ENCODE peak calls at places on chromosomes 5 and 9, in four cellular contexts. L is HepG2, P is H1, N is GM12878. D is an unnamed sample.
A peak's percentile ranks its signal among the peaks of the same experiment; 100 is the strongest.

GRCh38 chr9:134606951-134607733 is 34.5 kb upstream of the COL5A1 start:
- DNase-seq in L (no peak), P (peak; percentile 58), N (no peak), D (peak; percentile 51)

GRCh38 chr9:130480673-130481072 is 35.9 kb downstream of the ASS1 start:
- DNase-seq in N (no peak), P (peak; percentile 83), L (no peak), D (peak; percentile 74)

GRCh38 chr5:34632805-34633414 is 23.2 kb upstream of the RAI14 start:
- DNase-seq in P (no peak), L (no peak), N (no peak), D (no peak)

GRCh38 chr5:56522972-56523371 is 289.8 kb upstream of the ANKRD55 start:
- DNase-seq in L (no peak), P (no peak), N (no peak), D (no peak)

GRCh38 chr5:57298985-57299491 is 125.2 kb downstream of the GPBP1 start:
- DNase-seq in P (no peak), L (peak; percentile 46), N (peak; percentile 32), D (peak; percentile 64)

GRCh38 chr9:128825923-128826702 is 3.5 kb downstream of the SPOUT1 start:
- DNase-seq in P (no peak), L (no peak), N (no peak), D (peak; percentile 56)

GRCh38 chr5:146208916-146209522 is 5.6 kb downstream of the RBM27 start:
- DNase-seq in P (no peak), L (no peak), N (no peak), D (no peak)

GRCh38 chr5:16457451-16457850 is 8.1 kb downstream of the ZNF622 start:
- DNase-seq in P (no peak), L (no peak), N (no peak), D (no peak)

GRCh38 chr5:76811214-76811613 is 7.6 kb upstream of the F2RL1 start:
- DNase-seq in N (no peak), L (no peak), P (no peak), D (no peak)

DNA sequence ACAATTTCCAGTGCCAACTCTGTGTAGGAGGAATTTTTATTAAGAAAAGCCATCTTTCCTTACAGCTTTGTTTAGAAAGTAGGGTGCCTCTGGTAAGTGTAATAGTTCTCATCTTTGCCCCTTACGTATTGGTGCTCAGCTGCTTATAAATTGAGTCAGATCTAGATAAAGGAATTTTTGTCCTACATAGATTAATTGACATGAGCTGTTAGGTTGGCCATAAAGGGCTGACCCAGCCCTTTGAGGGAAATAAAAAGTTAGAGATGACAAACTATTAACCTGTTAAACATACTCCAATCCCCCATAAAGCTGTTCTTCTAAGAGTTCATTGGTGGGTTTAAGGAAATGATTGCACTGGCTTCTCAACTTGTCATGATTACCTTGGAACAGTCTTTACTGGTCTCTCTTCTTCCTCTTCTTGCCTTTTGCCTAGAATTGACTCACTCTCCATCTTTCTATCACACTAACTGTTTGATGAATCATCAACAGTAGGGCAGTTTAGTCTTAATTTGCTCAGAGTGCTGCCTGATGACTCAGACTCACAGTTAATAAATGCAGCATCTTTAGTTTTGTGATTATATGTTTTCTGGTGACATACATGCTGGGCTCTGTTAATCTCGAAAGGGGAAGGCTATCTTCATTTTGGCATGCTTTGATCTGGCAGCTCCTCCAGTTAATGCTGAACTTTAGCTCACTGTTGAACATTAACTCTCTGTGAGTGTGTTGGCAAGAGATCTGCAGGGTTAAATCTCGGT is 51.7 kb downstream of the ARHGAP26 start:
- DNase-seq in N (no peak), L (peak; percentile 85), P (no peak), D (peak; percentile 12)
- TF ChIP-seq CBX5 in N (no peak), L (no peak), P (no peak), D (no peak)

GRCh38 chr9:33143241-33143642 is 23.9 kb downstream of the B4GALT1 start:
- DNase-seq in N (no peak), L (peak; percentile 50), P (no peak), D (no peak)
- H3K4me1 ChIP-seq in N (peaks cover 92% of the 10 kb centered on the region), L (peaks cover 62% of the 10 kb centered on the region), P (peaks cover 5% of the 10 kb centered on the region), D (peaks cover 7% of the 10 kb centered on the region)

GRCh38 chr5:117892360-117892759 is 1096.0 kb downstream of the DTWD2 start:
- DNase-seq in N (no peak), P (no peak), L (no peak), D (no peak)

GRCh38 chr5:117893211-117893610 is 1095.1 kb downstream of the DTWD2 start:
- DNase-seq in L (no peak), N (no peak), P (no peak), D (no peak)

GRCh38 chr5:117889592-117889991 is 1098.8 kb downstream of the DTWD2 start:
- DNase-seq in P (no peak), N (no peak), L (no peak), D (no peak)

DNA sequence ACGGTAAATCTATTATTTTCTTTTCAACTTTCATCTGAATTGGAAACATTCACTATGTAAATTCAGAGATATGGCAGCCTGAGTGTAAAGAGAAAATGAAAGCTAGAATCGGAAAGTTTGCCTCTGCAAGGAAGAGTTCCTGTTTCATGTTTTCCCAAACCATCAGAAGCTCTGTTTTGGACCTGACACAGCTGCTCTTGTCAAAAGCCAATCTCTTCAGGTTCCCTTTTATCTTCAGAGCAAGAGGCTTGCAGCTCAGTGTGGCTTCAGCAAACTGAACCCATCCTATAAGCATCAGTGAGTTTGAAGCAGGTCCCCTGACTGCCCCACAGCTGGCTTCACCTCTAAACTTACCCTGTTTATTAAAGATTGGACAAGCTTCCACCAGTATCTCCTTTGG is 1099.7 kb downstream of the DTWD2 start:
- DNase-seq in L (no peak), N (peak; percentile 27), P (no peak), D (no peak)
- TF ChIP-seq CBX5 in L (no peak), N (no peak), P (no peak), D (no peak)

GRCh38 chr9:77808750-77809079 is 160.6 kb upstream of the GNA14 start:
- DNase-seq in L (peak; percentile 72), N (no peak), P (no peak), D (no peak)
- H3K4me1 ChIP-seq in L (peaks cover 59% of the 10 kb centered on the region), N (no peaks in the 10 kb centered on the region), P (no peaks in the 10 kb centered on the region), D (no peaks in the 10 kb centered on the region)

DNA sequence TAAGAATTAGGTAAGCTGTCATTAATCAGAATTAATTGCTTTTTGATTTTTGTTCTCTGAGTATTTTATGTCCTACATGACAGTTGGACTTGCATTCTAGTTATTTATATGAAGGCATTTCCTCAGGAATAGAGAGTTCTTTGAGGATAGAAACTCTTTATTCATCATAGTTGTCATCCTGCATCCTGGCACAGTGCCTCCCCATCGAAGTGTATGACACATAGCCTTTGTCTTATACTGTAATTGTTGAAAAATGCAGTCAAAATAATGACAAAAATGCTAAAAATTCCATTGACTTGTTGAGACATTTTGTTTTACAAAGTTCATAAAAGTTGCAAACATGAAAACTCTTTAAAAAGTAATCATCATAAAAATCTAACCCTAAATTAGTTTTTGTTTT is 36.5 kb downstream of the CFAP95 start:
- DNase-seq in L (no peak), P (no peak), N (no peak), D (no peak)
- TF ChIP-seq CBX5 in L (no peak), P (no peak), N (no peak), D (no peak)

GRCh38 chr5:150623152-150623877 is 17.1 kb upstream of the SYNPO start:
- DNase-seq in P (no peak), L (no peak), N (no peak), D (no peak)
- H3K4me1 ChIP-seq in P (peaks cover 28% of the 10 kb centered on the region), L (peaks cover 13% of the 10 kb centered on the region), N (peaks cover 40% of the 10 kb centered on the region), D (peaks cover 14% of the 10 kb centered on the region)

GRCh38 chr5:42374722-42375273 is 48.4 kb upstream of the GHR start:
- DNase-seq in P (no peak), N (no peak), L (no peak), D (no peak)
- TF ChIP-seq CBX5 in P (no peak), N (no peak), L (no peak), D (no peak)

GRCh38 chr9:69131682-69132081 is 42.4 kb upstream of the TJP2 start:
- DNase-seq in L (peak; percentile 93), N (no peak), P (no peak), D (no peak)

GRCh38 chr9:69136185-69136584 is 37.9 kb upstream of the TJP2 start:
- DNase-seq in N (no peak), P (no peak), L (no peak), D (no peak)

GRCh38 chr9:69130456-69131441 is 43.3 kb upstream of the TJP2 start:
- DNase-seq in N (no peak), P (no peak), L (no peak), D (peak; percentile 32)

GRCh38 chr9:69134412-69134811 is 39.7 kb upstream of the TJP2 start:
- DNase-seq in L (no peak), P (no peak), N (no peak), D (no peak)

DNA sequence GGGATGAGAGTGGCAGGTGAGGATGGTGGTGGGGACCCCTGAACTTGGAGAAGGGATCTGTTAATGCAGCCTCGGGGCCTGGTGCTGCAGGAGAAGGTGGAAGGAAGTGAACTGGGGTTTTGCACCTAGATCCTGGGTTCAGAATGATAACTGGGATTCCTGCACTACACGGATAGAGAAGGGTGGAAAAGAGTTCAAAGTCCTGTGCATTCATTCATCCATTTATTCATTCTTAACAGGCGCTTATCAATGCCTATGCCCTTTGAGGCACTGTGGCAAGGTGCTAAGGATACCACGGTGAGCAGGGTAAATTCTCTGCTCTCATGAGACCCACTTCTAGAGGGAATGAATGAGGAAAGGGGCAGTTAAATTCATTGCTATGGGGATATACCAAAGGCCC is 41.7 kb upstream of the TJP2 start:
- DNase-seq in P (no peak), N (no peak), L (no peak), D (no peak)
- H3K4me1 ChIP-seq in P (peaks cover 13% of the 10 kb centered on the region), N (no peaks in the 10 kb centered on the region), L (peaks cover 63% of the 10 kb centered on the region), D (peaks cover 14% of the 10 kb centered on the region)

D was measured in K562.